ENCODE peak calls at places on chromosomes 13 and 19, in four cellular contexts. T, Z, F and R are unnamed samples.

GRCh38 chr19:52200044-52200443 is 10.2 kb downstream of the PPP2R1A start:
- DNase-seq in Z (no peak), F (no peak), T (no peak), R (no peak)

GRCh38 chr19:38596057-38596981 is 21.4 kb downstream of the MAP4K1 start:
- DNase-seq in T (peak), Z (peak), F (no peak), R (peak)

GRCh38 chr19:30327331-30327730 is 44.9 kb upstream of the ZNF536 start:
- DNase-seq in T (no peak), F (no peak), Z (no peak), R (no peak)

GRCh38 chr19:7355151-7355845 is 6.6 kb downstream of the ARHGEF18 start:
- DNase-seq in F (no peak), T (no peak), Z (no peak), R (no peak)

GRCh38 chr19:34276614-34277013 is 22.3 kb downstream of the GARRE1 start:
- DNase-seq in Z (no peak), F (no peak), T (no peak), R (no peak)

GRCh38 chr13:99811067-99811715 is 160.4 kb downstream of the ZIC5 start:
- DNase-seq in F (no peak), T (no peak), Z (no peak), R (no peak)

GRCh38 chr13:109904218-109904617 is 117.8 kb upstream of the IRS2 start:
- DNase-seq in F (no peak), T (no peak), Z (peak), R (no peak)

GRCh38 chr13:102328909-102329308 is 72.9 kb downstream of the FGF14 start:
- DNase-seq in Z (no peak), T (no peak), F (no peak), R (no peak)

GRCh38 chr19:38044267-38045111 is 137.5 kb downstream of the SIPA1L3 start:
- DNase-seq in T (no peak), F (no peak), Z (no peak), R (no peak)

GRCh38 chr19:55447421-55448174 is 4.5 kb upstream of the SHISA7 start:
- DNase-seq in Z (peak), F (no peak), T (no peak), R (no peak)

GRCh38 chr13:85148009-85148408 is 651.2 kb downstream of the SLITRK6 start:
- DNase-seq in T (peak), F (no peak), Z (no peak), R (no peak)

GRCh38 chr19:47157455-47158321 is 27.1 kb downstream of the SAE1 start:
- DNase-seq in T (no peak), Z (no peak), F (no peak), R (peak)

GRCh38 chr19:30224689-30225606 is 147.2 kb upstream of the ZNF536 start:
- DNase-seq in T (no peak), F (no peak), Z (no peak), R (no peak)

GRCh38 chr13:27960362-27961226 is 8.5 kb downstream of the CDX2 start:
- DNase-seq in Z (peak), F (no peak), T (peak), R (peak)

GRCh38 chr13:39274926-39275325 is 236.7 kb downstream of the NHLRC3 start:
- DNase-seq in T (no peak), F (no peak), Z (no peak), R (no peak)

GRCh38 chr19:480016-480855 is 16.1 kb upstream of the MADCAM1 start:
- DNase-seq in Z (peak), F (no peak), T (peak), R (peak)

GRCh38 chr19:33644284-33644836 is 22.6 kb downstream of the CHST8 start:
- DNase-seq in Z (no peak), F (no peak), T (no peak), R (no peak)

GRCh38 chr13:79837741-79838450 is 356.9 kb downstream of the NDFIP2 start:
- DNase-seq in F (no peak), T (no peak), Z (no peak), R (no peak)

GRCh38 chr13:21979156-21979819 is 308.4 kb downstream of the FGF9 start:
- DNase-seq in Z (no peak), T (no peak), F (no peak), R (no peak)

GRCh38 chr13:27425918-27426630 is 1.7 kb downstream of the GTF3A start:
- DNase-seq in F (peak), T (peak), Z (peak), R (peak)

GRCh38 chr19:12603714-12604113 is 6.9 kb downstream of the ZNF490 start:
- DNase-seq in Z (no peak), T (no peak), F (peak), R (no peak)

GRCh38 chr13:46210362-46211083 is 1.2 kb upstream of the LRRC63 start:
- DNase-seq in F (no peak), T (no peak), Z (no peak), R (no peak)

GRCh38 chr13:52128714-52129700 is at the start of gene NEK5:
- DNase-seq in F (no peak), T (peak), Z (peak), R (peak)

GRCh38 chr13:33262997-33263396 is 22.6 kb downstream of the STARD13 start:
- DNase-seq in T (no peak), Z (no peak), F (no peak), R (no peak)

GRCh38 chr19:50515168-50515561 is 1.5 kb upstream of the ASPDH start:
- DNase-seq in T (no peak), Z (no peak), F (no peak), R (no peak)

GRCh38 chr13:112968910-112969691 is at the start of gene MCF2L:
- DNase-seq in Z (no peak), F (no peak), T (peak), R (no peak)

GRCh38 chr19:17473041-17473440 is 2.7 kb downstream of the SLC27A1 start:
- DNase-seq in T (no peak), Z (no peak), F (no peak), R (no peak)

GRCh38 chr13:104773775-104774174 is 1707.6 kb upstream of the SLC10A2 start:
- DNase-seq in F (peak), Z (no peak), T (peak), R (no peak)

GRCh38 chr13:20073775-20074174 is 87.1 kb downstream of the GJA3 start:
- DNase-seq in F (peak), T (no peak), Z (no peak), R (no peak)
- TF ChIP-seq MAX in F (no peak), T (no peak), Z (no peak), R (no peak)

DNA sequence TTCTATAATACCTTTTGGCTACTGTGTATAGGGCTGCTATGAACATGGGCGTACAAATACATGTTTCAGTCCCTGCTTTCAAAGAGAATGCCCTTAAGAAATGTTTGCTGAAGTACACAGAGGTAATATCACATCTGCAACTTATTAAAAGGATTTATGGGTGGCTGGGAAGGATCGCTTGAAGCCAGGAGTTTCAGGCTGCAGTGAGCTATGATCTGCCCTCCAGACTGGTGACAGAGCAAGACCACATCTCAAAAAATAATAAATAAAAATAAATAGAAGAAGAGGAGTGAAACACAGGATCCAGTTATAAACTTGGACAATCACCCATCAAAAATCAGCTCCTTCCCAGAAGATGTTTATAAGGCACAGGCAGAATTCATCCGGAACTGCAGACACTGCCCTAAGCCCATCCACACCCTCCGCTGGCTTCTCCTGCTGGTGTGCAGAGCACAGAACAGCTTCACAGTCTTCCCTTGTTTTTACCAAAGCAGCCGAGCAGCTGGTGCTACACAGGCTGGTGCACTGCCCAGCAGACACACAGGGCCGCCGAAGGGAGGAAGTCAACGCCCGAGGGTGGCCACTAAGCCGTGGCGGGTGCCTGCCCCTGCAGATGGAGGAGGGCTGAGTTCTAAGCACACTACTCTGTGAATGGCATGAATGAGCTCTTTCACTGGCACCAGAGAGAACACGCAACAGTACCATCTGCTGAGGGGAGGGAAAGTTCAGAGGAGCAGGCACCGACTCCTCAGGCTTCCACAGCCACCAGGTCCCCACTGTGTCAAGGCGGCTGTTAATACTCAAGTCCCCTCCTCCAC is 44.0 kb downstream of the BRD4 start:
- DNase-seq in F (no peak), Z (no peak), T (no peak), R (no peak)
- TF ChIP-seq NR2C2 in F (no peak), Z (no peak), T (no peak), R (no peak)

DNA sequence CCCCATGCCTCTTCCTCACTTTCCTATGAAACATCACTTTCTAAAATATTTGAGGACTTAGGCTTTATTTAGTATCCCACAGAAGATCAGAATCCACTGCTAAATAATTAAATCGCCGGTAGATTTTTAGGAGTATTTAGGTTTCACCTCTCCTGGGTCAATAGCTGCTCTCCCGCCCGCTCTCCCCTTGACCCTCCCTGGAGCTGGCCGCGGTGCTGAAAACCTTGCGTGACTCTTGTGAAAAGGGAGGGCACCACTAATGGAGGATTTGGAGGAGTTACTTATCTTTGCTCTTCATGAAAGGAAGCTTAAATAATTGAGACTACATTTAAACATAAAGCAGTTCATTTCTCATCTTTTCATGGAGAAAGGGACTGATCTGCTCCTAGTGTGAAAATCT is 14.1 kb downstream of the POU4F1 start:
- DNase-seq in F (no peak), T (peak), Z (no peak), R (peak)
- TF ChIP-seq ETV6 in F (no peak), T (no peak), Z (no peak), R (peak)

GRCh38 chr13:111129465-111130110 is 14.5 kb downstream of the ARHGEF7 start:
- DNase-seq in F (peak), T (no peak), Z (no peak), R (no peak)
- TF ChIP-seq MAX in F (no peak), T (no peak), Z (no peak), R (no peak)

GRCh38 chr19:2033825-2034159 is 17.3 kb downstream of the MKNK2 start:
- DNase-seq in T (no peak), Z (no peak), F (no peak), R (no peak)
- TF ChIP-seq NR2C2 in T (no peak), Z (no peak), F (no peak), R (no peak)